ENCODE peak calls at places on chromosome 20, in six cellular contexts. T is GM12878; M is CD8-positive, alpha-beta T cell; F is sigmoid colon; U is ascending aorta; E is left ventricle myocardium inferior. B is an unnamed sample.

GRCh38 chr20:59933296-59933848 is at the start of gene SYCP2:
- DNase-seq in F (peak), T (no peak), M (peak), E (peak), U (no peak), B (peak)

GRCh38 chr20:61185181-61185580 is 66.9 kb upstream of the CDH4 start:
- DNase-seq in M (no peak), U (no peak), T (no peak), F (no peak), E (no peak), B (no peak)

GRCh38 chr20:61049684-61050083 is 202.4 kb upstream of the CDH4 start:
- DNase-seq in M (no peak), E (no peak), T (no peak), U (no peak), F (peak), B (no peak)

GRCh38 chr20:11791316-11792228 is 126.1 kb upstream of the BTBD3 start:
- DNase-seq in F (no peak), U (no peak), M (no peak), E (no peak), T (no peak), B (no peak)

GRCh38 chr20:17339000-17339399 is 112.2 kb downstream of the PCSK2 start:
- DNase-seq in U (no peak), T (no peak), F (no peak), E (no peak), M (no peak), B (no peak)

GRCh38 chr20:62433655-62434054 is 6.3 kb upstream of the RBBP8NL start:
- DNase-seq in T (no peak), E (peak), M (no peak), F (peak), U (no peak), B (no peak)

GRCh38 chr20:59518881-59519706 is 85.2 kb upstream of the PHACTR3 start:
- DNase-seq in T (no peak), E (no peak), U (no peak), M (no peak), F (no peak), B (no peak)

GRCh38 chr20:50520222-50520877 is 10.2 kb downstream of the PTPN1 start:
- DNase-seq in M (no peak), F (no peak), T (no peak), E (no peak), U (no peak), B (no peak)

GRCh38 chr20:46043556-46043955 is 14.5 kb downstream of the SLC12A5 start:
- DNase-seq in M (no peak), E (no peak), U (no peak), F (no peak), T (no peak), B (no peak)

GRCh38 chr20:47535088-47535487 is 33.4 kb downstream of the NCOA3 start:
- DNase-seq in F (no peak), E (no peak), U (no peak), T (no peak), M (no peak), B (no peak)

GRCh38 chr20:48524582-48524981 is 303.2 kb downstream of the PREX1 start:
- DNase-seq in T (no peak), U (no peak), M (no peak), F (no peak), E (no peak), B (peak)

GRCh38 chr20:61359254-61359653 is 107.2 kb downstream of the CDH4 start:
- DNase-seq in U (no peak), T (no peak), F (no peak), M (no peak), E (no peak), B (no peak)

GRCh38 chr20:19978511-19979210 is 38.5 kb upstream of the NAA20 start:
- DNase-seq in M (no peak), U (no peak), E (peak), T (no peak), F (no peak), B (no peak)

GRCh38 chr20:50813101-50813643 is 18.3 kb downstream of the BCAS4 start:
- DNase-seq in T (no peak), U (no peak), F (no peak), M (no peak), E (no peak), B (peak)

GRCh38 chr20:32438331-32438858 is 80.3 kb downstream of the ASXL1 start:
- DNase-seq in M (no peak), E (no peak), U (no peak), T (no peak), F (no peak), B (peak)

GRCh38 chr20:21900431-21900830 is 195.0 kb downstream of the PAX1 start:
- DNase-seq in E (no peak), U (no peak), T (no peak), M (no peak), F (no peak), B (no peak)

GRCh38 chr20:25246182-25246943 is 1.5 kb upstream of the PYGB start:
- DNase-seq in F (no peak), E (no peak), T (no peak), M (no peak), U (no peak), B (no peak)

GRCh38 chr20:11676618-11677289 is 240.9 kb upstream of the BTBD3 start:
- DNase-seq in E (no peak), M (no peak), U (no peak), F (no peak), T (no peak), B (no peak)

GRCh38 chr20:22004946-22005345 is 299.5 kb downstream of the PAX1 start:
- DNase-seq in E (no peak), F (no peak), T (no peak), U (no peak), M (no peak), B (no peak)

GRCh38 chr20:42150230-42150629 is 532.1 kb upstream of the CHD6 start:
- DNase-seq in M (no peak), E (no peak), T (no peak), F (no peak), U (no peak), B (no peak)

GRCh38 chr20:16476032-16476431 is 97.2 kb downstream of the KIF16B start:
- DNase-seq in M (no peak), E (no peak), T (peak), F (no peak), U (no peak), B (no peak)

GRCh38 chr20:46056970-46057855 is 28.2 kb downstream of the SLC12A5 start:
- DNase-seq in U (no peak), M (no peak), E (peak), T (no peak), F (peak), B (no peak)

GRCh38 chr20:17747431-17747846 is 47.7 kb downstream of the BANF2 start:
- DNase-seq in U (no peak), F (no peak), T (no peak), E (no peak), M (no peak), B (no peak)

GRCh38 chr20:18066421-18067333 is 9.0 kb upstream of the OVOL2 start:
- DNase-seq in F (no peak), M (no peak), U (no peak), E (no peak), T (no peak), B (no peak)

GRCh38 chr20:32152421-32153155 is 43.1 kb downstream of the TM9SF4 start:
- DNase-seq in T (no peak), U (no peak), E (no peak), M (no peak), F (peak), B (no peak)

GRCh38 chr20:14512856-14513255 is 175.4 kb upstream of the FLRT3 start:
- DNase-seq in U (no peak), F (no peak), M (no peak), T (no peak), E (no peak), B (no peak)

GRCh38 chr20:50325651-50326050 is 135.0 kb downstream of the CEBPB start:
- DNase-seq in T (no peak), F (peak), M (no peak), E (no peak), U (no peak), B (no peak)

GRCh38 chr20:3697588-3698235 is 14.7 kb downstream of the SIGLEC1 start:
- DNase-seq in T (no peak), U (no peak), F (no peak), M (no peak), E (no peak), B (peak)

GRCh38 chr20:3696745-3697587 is 15.2 kb upstream of the ADAM33 start:
- DNase-seq in U (no peak), E (no peak), F (no peak), T (no peak), M (no peak), B (peak)

GRCh38 chr20:3698511-3699436 is 13.6 kb downstream of the SIGLEC1 start:
- DNase-seq in U (no peak), F (no peak), E (no peak), T (no peak), M (no peak), B (peak)

GRCh38 chr20:3694864-3695263 is 13.1 kb upstream of the ADAM33 start:
- DNase-seq in U (no peak), T (no peak), M (no peak), F (no peak), E (no peak), B (no peak)

DNA sequence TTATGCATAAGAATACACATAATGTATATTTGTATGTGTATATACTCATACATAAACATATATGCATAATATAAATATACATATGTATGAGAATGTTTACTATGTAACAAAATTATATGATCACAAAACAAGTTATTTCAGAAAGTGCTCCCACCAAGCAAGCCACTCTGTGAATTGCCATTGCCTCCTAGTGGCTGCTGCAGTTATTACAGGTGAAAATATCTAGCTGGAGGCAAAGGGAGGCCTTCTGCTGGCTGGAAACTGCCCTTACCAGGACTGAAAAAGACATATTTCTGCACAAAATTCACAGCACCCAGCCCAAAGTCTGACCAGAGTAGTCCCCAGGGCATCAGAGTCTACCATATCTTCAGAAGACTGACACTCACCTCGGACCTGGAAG is 14.4 kb upstream of the ADAM33 start:
- DNase-seq in M (no peak), E (no peak), T (no peak), F (no peak), U (no peak), B (no peak)
- TF ChIP-seq CTCF in M (no peak), E (peak), T (peak), F (peak), U (no peak), B (no peak)

DNA sequence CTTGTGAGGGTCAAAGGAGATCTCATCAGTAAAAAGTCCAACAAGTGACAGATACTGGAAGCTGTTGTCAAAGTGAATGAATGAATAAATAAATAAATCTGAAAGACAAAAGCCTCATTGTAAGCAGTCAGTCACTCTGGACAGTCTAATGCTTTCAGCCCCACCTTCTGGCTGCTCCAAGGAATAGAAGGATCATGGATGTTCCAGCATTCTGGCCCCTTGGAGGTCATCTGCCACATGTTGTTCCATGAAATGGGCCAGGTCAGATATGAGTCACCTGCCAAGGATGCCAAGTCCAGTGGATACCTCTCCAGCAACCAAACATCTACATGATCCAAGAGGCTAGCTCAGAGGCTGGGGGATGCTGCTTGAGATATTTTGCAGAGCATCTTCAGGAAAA is 185.6 kb downstream of the BMP7 start:
- DNase-seq in E (no peak), M (no peak), F (no peak), U (no peak), T (no peak), B (no peak)
- TF ChIP-seq CTCF in E (no peak), M (no peak), F (no peak), U (no peak), T (no peak), B (no peak)

GRCh38 chr20:9354579-9354978 is 159.8 kb upstream of the LAMP5 start:
- DNase-seq in E (no peak), T (no peak), F (no peak), M (no peak), U (no peak), B (no peak)

GRCh38 chr20:9349256-9349655 is 165.1 kb upstream of the LAMP5 start:
- DNase-seq in F (no peak), E (no peak), T (no peak), U (no peak), M (no peak), B (no peak)

GRCh38 chr20:9352740-9353139 is 161.7 kb upstream of the LAMP5 start:
- DNase-seq in E (no peak), T (no peak), U (no peak), F (no peak), M (no peak), B (no peak)

GRCh38 chr20:9353916-9354276 is 160.5 kb upstream of the LAMP5 start:
- DNase-seq in E (no peak), U (no peak), M (no peak), F (no peak), T (no peak), B (no peak)

GRCh38 chr20:9353180-9353915 is 161.0 kb upstream of the LAMP5 start:
- DNase-seq in U (no peak), E (peak), T (no peak), F (no peak), M (no peak), B (no peak)
- TF ChIP-seq CTCF in U (no peak), E (peak), T (no peak), F (no peak), M (no peak), B (no peak)

DNA sequence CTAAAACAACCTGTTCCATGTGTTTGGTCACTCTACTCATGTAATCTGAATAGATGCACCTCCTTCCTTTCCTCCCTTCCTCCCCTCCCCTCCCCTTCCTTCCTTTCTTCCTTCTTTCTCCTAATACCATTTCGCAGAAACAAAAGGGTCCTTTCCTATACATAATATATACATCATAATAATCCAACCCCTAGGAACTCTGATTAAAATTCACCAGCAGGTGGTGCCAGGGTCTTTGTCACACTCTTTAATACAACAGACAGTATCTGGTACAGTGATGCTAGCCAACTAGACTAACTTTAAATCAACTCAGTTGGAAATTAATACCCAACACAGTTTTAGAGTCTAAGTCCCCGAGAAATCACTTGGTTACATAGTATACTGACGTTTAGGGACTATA is 181.2 kb upstream of the SHLD1 start:
- DNase-seq in U (no peak), E (no peak), F (no peak), T (no peak), M (peak), B (no peak)
- TF ChIP-seq CTCF in U (peak), E (peak), F (peak), T (peak), M (peak), B (peak)

GRCh38 chr20:3103369-3104032 is 19.0 kb upstream of the AVP start:
- DNase-seq in T (no peak), U (no peak), F (no peak), E (no peak), M (no peak), B (peak)
- TF ChIP-seq CTCF in T (no peak), U (no peak), F (no peak), E (no peak), M (no peak), B (no peak)

GRCh38 chr20:36213362-36213761 is 22.9 kb upstream of the AAR2 start:
- DNase-seq in U (no peak), M (no peak), T (no peak), E (no peak), F (no peak), B (no peak)
- TF ChIP-seq CTCF in U (no peak), M (no peak), T (no peak), E (no peak), F (no peak), B (no peak)

GRCh38 chr20:38547288-38547825 is 33.6 kb upstream of the ADIG start:
- DNase-seq in U (no peak), M (no peak), F (no peak), E (no peak), T (no peak), B (no peak)

GRCh38 chr20:38551056-38551626 is 29.9 kb upstream of the ADIG start:
- DNase-seq in M (no peak), U (no peak), F (no peak), T (no peak), E (no peak), B (no peak)

GRCh38 chr20:38545771-38546170 is 35.2 kb upstream of the ADIG start:
- DNase-seq in M (no peak), U (no peak), E (no peak), T (no peak), F (no peak), B (no peak)

GRCh38 chr20:38548356-38549083 is 32.5 kb upstream of the ADIG start:
- DNase-seq in T (no peak), F (no peak), U (no peak), M (no peak), E (no peak), B (no peak)

GRCh38 chr20:38550274-38550673 is 30.7 kb upstream of the ADIG start:
- DNase-seq in U (no peak), F (no peak), E (no peak), M (no peak), T (no peak), B (no peak)
- TF ChIP-seq CTCF in U (no peak), F (no peak), E (no peak), M (no peak), T (peak), B (no peak)

DNA sequence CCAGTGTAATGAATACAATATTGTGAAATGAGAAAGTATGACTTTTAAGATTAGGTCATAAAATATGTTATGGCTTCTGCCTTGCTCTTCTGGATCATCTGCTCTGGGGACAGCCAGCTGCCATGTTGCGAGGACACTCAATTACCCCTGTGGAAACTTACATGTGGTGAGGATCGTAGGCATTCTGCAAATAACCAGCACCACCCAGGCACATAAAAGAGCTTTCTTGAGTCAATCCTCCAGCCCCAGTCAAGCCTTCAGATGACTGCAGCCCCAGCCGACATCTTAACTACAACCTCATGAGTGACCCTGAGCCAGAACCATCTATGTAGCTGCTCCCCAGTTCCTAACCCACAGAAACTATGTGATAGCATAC is 4.5 kb upstream of the RBCK1 start:
- DNase-seq in T (no peak), M (no peak), U (no peak), F (no peak), E (no peak), B (no peak)
- TF ChIP-seq CTCF in T (no peak), M (no peak), U (no peak), F (no peak), E (no peak), B (no peak)

GRCh38 chr20:24102290-24102689 is 113.7 kb upstream of the GGTLC1 start:
- DNase-seq in F (no peak), E (no peak), M (no peak), U (no peak), T (no peak), B (no peak)
- TF ChIP-seq CTCF in F (no peak), E (peak), M (no peak), U (no peak), T (peak), B (peak)

B was measured in kidney.